ENCODE peak calls at places on chromosomes 11 and 22, in nine cellular contexts. One of them, this sample, is unnamed.

GRCh38 chr22:26756675-26757293 is 99.4 kb downstream of the MIAT start:
- DNase-seq in A549: no peak
- DNase-seq in left lung: peak; percentile 87
- DNase-seq in fibroblast of lung: peak; percentile 16
- DNase-seq in pancreas: peak; percentile 35
- DNase-seq in cardiac muscle cell: peak; percentile 65
- DNase-seq in AG04450: no peak
- DNase-seq in upper lobe of right lung: peak; percentile 74
- DNase-seq in ovary: peak; percentile 79
- DNase-seq in this sample: peak; percentile 68

GRCh38 chr11:104830080-104830479 is 68.2 kb downstream of the CASP12 start:
- DNase-seq in left lung: no peak
- DNase-seq in A549: no peak
- DNase-seq in upper lobe of right lung: no peak
- DNase-seq in pancreas: no peak
- DNase-seq in AG04450: no peak
- DNase-seq in cardiac muscle cell: peak; percentile 76
- DNase-seq in ovary: no peak
- DNase-seq in fibroblast of lung: peak; percentile 81
- DNase-seq in this sample: no peak

GRCh38 chr11:3120071-3120792 is 44.9 kb downstream of the OSBPL5 start:
- DNase-seq in A549: no peak
- DNase-seq in left lung: peak; percentile 62
- DNase-seq in cardiac muscle cell: no peak
- DNase-seq in fibroblast of lung: no peak
- DNase-seq in ovary: peak; percentile 36
- DNase-seq in pancreas: peak; percentile 9
- DNase-seq in AG04450: no peak
- DNase-seq in upper lobe of right lung: peak; percentile 62
- DNase-seq in this sample: no peak

GRCh38 chr11:69787457-69787856 is 12.3 kb upstream of the FGF4 start:
- DNase-seq in ovary: no peak
- DNase-seq in fibroblast of lung: no peak
- DNase-seq in cardiac muscle cell: no peak
- DNase-seq in AG04450: no peak
- DNase-seq in upper lobe of right lung: no peak
- DNase-seq in A549: no peak
- DNase-seq in left lung: peak; percentile 30
- DNase-seq in pancreas: no peak
- DNase-seq in this sample: no peak

GRCh38 chr11:45339754-45340519 is 53.8 kb upstream of the SYT13 start:
- DNase-seq in A549: peak; percentile 95
- DNase-seq in cardiac muscle cell: peak; percentile 96
- DNase-seq in left lung: peak; percentile 98
- DNase-seq in AG04450: peak; percentile 36
- DNase-seq in upper lobe of right lung: peak; percentile 96
- DNase-seq in pancreas: peak; percentile 94
- DNase-seq in fibroblast of lung: peak; percentile 87
- DNase-seq in ovary: peak; percentile 96
- DNase-seq in this sample: peak; percentile 96

GRCh38 chr11:74870485-74870884 is 78.4 kb downstream of the XRRA1 start:
- DNase-seq in AG04450: peak; percentile 10
- DNase-seq in ovary: no peak
- DNase-seq in upper lobe of right lung: no peak
- DNase-seq in pancreas: no peak
- DNase-seq in A549: peak; percentile 46
- DNase-seq in fibroblast of lung: peak; percentile 73
- DNase-seq in cardiac muscle cell: peak; percentile 71
- DNase-seq in left lung: no peak
- DNase-seq in this sample: no peak

GRCh38 chr11:33256031-33256807 is 962 bp upstream of the HIPK3 start:
- DNase-seq in fibroblast of lung: no peak
- DNase-seq in pancreas: no peak
- DNase-seq in AG04450: no peak
- DNase-seq in left lung: peak; percentile 41
- DNase-seq in cardiac muscle cell: no peak
- DNase-seq in upper lobe of right lung: peak; percentile 41
- DNase-seq in ovary: no peak
- DNase-seq in A549: peak; percentile 8
- DNase-seq in this sample: no peak

GRCh38 chr11:108221401-108221800 is 1.0 kb downstream of the NPAT start:
- DNase-seq in upper lobe of right lung: no peak
- DNase-seq in AG04450: no peak
- DNase-seq in fibroblast of lung: peak; percentile 53
- DNase-seq in pancreas: no peak
- DNase-seq in cardiac muscle cell: peak; percentile 69
- DNase-seq in A549: no peak
- DNase-seq in left lung: no peak
- DNase-seq in ovary: no peak
- DNase-seq in this sample: no peak

GRCh38 chr11:35391922-35392813 is 27.2 kb downstream of the SLC1A2 start:
- DNase-seq in cardiac muscle cell: peak; percentile 86
- DNase-seq in left lung: peak; percentile 94
- DNase-seq in A549: peak; percentile 78
- DNase-seq in pancreas: peak; percentile 80
- DNase-seq in upper lobe of right lung: peak; percentile 92
- DNase-seq in ovary: peak; percentile 82
- DNase-seq in AG04450: peak; percentile 72
- DNase-seq in fibroblast of lung: peak; percentile 82
- DNase-seq in this sample: peak; percentile 84

GRCh38 chr11:63961608-63962412 is 12.6 kb upstream of the COX8A start:
- DNase-seq in left lung: no peak
- DNase-seq in A549: no peak
- DNase-seq in cardiac muscle cell: peak; percentile 55
- DNase-seq in pancreas: no peak
- DNase-seq in AG04450: no peak
- DNase-seq in upper lobe of right lung: no peak
- DNase-seq in ovary: no peak
- DNase-seq in fibroblast of lung: peak; percentile 78
- DNase-seq in this sample: peak; percentile 43

GRCh38 chr22:35152316-35152715 is 86.4 kb downstream of the ISX start:
- DNase-seq in pancreas: no peak
- DNase-seq in fibroblast of lung: no peak
- DNase-seq in AG04450: no peak
- DNase-seq in A549: no peak
- DNase-seq in cardiac muscle cell: no peak
- DNase-seq in ovary: no peak
- DNase-seq in upper lobe of right lung: peak; percentile 3
- DNase-seq in left lung: no peak
- DNase-seq in this sample: no peak

GRCh38 chr11:107853070-107853469 is 5.5 kb downstream of the SLC35F2 start:
- DNase-seq in fibroblast of lung: no peak
- DNase-seq in cardiac muscle cell: no peak
- DNase-seq in upper lobe of right lung: no peak
- DNase-seq in A549: no peak
- DNase-seq in pancreas: no peak
- DNase-seq in left lung: no peak
- DNase-seq in ovary: no peak
- DNase-seq in AG04450: no peak
- DNase-seq in this sample: no peak

GRCh38 chr11:36702330-36703054 is 104.5 kb upstream of the RAG2 start:
- DNase-seq in upper lobe of right lung: no peak
- DNase-seq in left lung: no peak
- DNase-seq in fibroblast of lung: peak; percentile 77
- DNase-seq in AG04450: peak; percentile 30
- DNase-seq in A549: peak; percentile 73
- DNase-seq in cardiac muscle cell: peak; percentile 78
- DNase-seq in ovary: no peak
- DNase-seq in pancreas: peak; percentile 52
- DNase-seq in this sample: no peak

GRCh38 chr11:19913236-19913892 is 200.7 kb downstream of the NAV2 start:
- DNase-seq in A549: no peak
- DNase-seq in cardiac muscle cell: peak; percentile 55
- DNase-seq in AG04450: no peak
- DNase-seq in fibroblast of lung: no peak
- DNase-seq in ovary: no peak
- DNase-seq in pancreas: peak; percentile 19
- DNase-seq in left lung: no peak
- DNase-seq in upper lobe of right lung: no peak
- DNase-seq in this sample: no peak

GRCh38 chr22:46209262-46209661 is 40.8 kb downstream of the CDPF1 start:
- DNase-seq in A549: no peak
- DNase-seq in upper lobe of right lung: no peak
- DNase-seq in cardiac muscle cell: no peak
- DNase-seq in left lung: no peak
- DNase-seq in fibroblast of lung: peak; percentile 9
- DNase-seq in pancreas: no peak
- DNase-seq in AG04450: no peak
- DNase-seq in ovary: no peak
- DNase-seq in this sample: no peak

GRCh38 chr11:61141601-61142028 is 19.6 kb downstream of the VPS37C start:
- DNase-seq in pancreas: peak; percentile 67
- DNase-seq in cardiac muscle cell: no peak
- DNase-seq in upper lobe of right lung: peak; percentile 64
- DNase-seq in left lung: no peak
- DNase-seq in ovary: peak; percentile 62
- DNase-seq in AG04450: no peak
- DNase-seq in A549: no peak
- DNase-seq in fibroblast of lung: no peak
- DNase-seq in this sample: no peak

GRCh38 chr11:9701799-9702198 is 37.9 kb downstream of the SWAP70 start:
- DNase-seq in pancreas: no peak
- DNase-seq in upper lobe of right lung: no peak
- DNase-seq in ovary: no peak
- DNase-seq in A549: no peak
- DNase-seq in left lung: no peak
- DNase-seq in fibroblast of lung: no peak
- DNase-seq in AG04450: no peak
- DNase-seq in cardiac muscle cell: no peak
- DNase-seq in this sample: no peak

GRCh38 chr11:94885133-94885532 is 88.2 kb downstream of the CWC15 start:
- DNase-seq in fibroblast of lung: no peak
- DNase-seq in left lung: no peak
- DNase-seq in pancreas: no peak
- DNase-seq in A549: no peak
- DNase-seq in upper lobe of right lung: no peak
- DNase-seq in AG04450: no peak
- DNase-seq in ovary: no peak
- DNase-seq in cardiac muscle cell: no peak
- DNase-seq in this sample: no peak

GRCh38 chr11:1388763-1389102 is 1.0 kb upstream of the BRSK2 start:
- DNase-seq in fibroblast of lung: no peak
- DNase-seq in AG04450: no peak
- DNase-seq in left lung: peak; percentile 76
- DNase-seq in ovary: no peak
- DNase-seq in pancreas: no peak
- DNase-seq in cardiac muscle cell: no peak
- DNase-seq in A549: no peak
- DNase-seq in upper lobe of right lung: no peak
- DNase-seq in this sample: no peak
- H3K27ac ChIP-seq in fibroblast of lung: no peak overlapping the region
- H3K27ac ChIP-seq in AG04450: no peak overlapping the region
- H3K27ac ChIP-seq in left lung: no peak overlapping the region
- H3K27ac ChIP-seq in ovary: no peak overlapping the region
- H3K27ac ChIP-seq in pancreas: no peak overlapping the region
- H3K27ac ChIP-seq in cardiac muscle cell: no peak overlapping the region
- H3K27ac ChIP-seq in A549: peak overlapping the region; percentile 95
- H3K27ac ChIP-seq in upper lobe of right lung: no peak overlapping the region
- H3K27ac ChIP-seq in this sample: no peak overlapping the region

GRCh38 chr22:49294656-49295464 is 532.8 kb downstream of the BRD1 start:
- DNase-seq in AG04450: no peak
- DNase-seq in pancreas: no peak
- DNase-seq in fibroblast of lung: no peak
- DNase-seq in A549: no peak
- DNase-seq in ovary: no peak
- DNase-seq in upper lobe of right lung: peak; percentile 51
- DNase-seq in cardiac muscle cell: no peak
- DNase-seq in left lung: no peak
- DNase-seq in this sample: no peak

GRCh38 chr22:49295851-49296560 is 531.7 kb downstream of the BRD1 start:
- DNase-seq in pancreas: no peak
- DNase-seq in ovary: no peak
- DNase-seq in AG04450: no peak
- DNase-seq in upper lobe of right lung: peak; percentile 53
- DNase-seq in left lung: no peak
- DNase-seq in A549: no peak
- DNase-seq in fibroblast of lung: no peak
- DNase-seq in cardiac muscle cell: no peak
- DNase-seq in this sample: no peak

GRCh38 chr22:49297286-49297870 is 530.3 kb downstream of the BRD1 start:
- DNase-seq in fibroblast of lung: no peak
- DNase-seq in upper lobe of right lung: peak; percentile 48
- DNase-seq in AG04450: no peak
- DNase-seq in cardiac muscle cell: no peak
- DNase-seq in pancreas: no peak
- DNase-seq in left lung: no peak
- DNase-seq in ovary: no peak
- DNase-seq in A549: no peak
- DNase-seq in this sample: no peak

GRCh38 chr22:49296561-49296960 is 531.1 kb downstream of the BRD1 start:
- DNase-seq in upper lobe of right lung: peak; percentile 51
- DNase-seq in cardiac muscle cell: no peak
- DNase-seq in left lung: no peak
- DNase-seq in A549: no peak
- DNase-seq in ovary: no peak
- DNase-seq in fibroblast of lung: no peak
- DNase-seq in pancreas: no peak
- DNase-seq in AG04450: no peak
- DNase-seq in this sample: no peak

GRCh38 chr22:49295465-49295743 is 532.3 kb downstream of the BRD1 start:
- DNase-seq in cardiac muscle cell: no peak
- DNase-seq in fibroblast of lung: no peak
- DNase-seq in left lung: no peak
- DNase-seq in upper lobe of right lung: no peak
- DNase-seq in AG04450: no peak
- DNase-seq in ovary: no peak
- DNase-seq in A549: no peak
- DNase-seq in pancreas: no peak
- DNase-seq in this sample: no peak
- H3K9me3 ChIP-seq in cardiac muscle cell: no peaks in the 10 kb centered on the region
- H3K9me3 ChIP-seq in fibroblast of lung: no peaks in the 10 kb centered on the region
- H3K9me3 ChIP-seq in left lung: peaks cover 17% of the 10 kb centered on the region
- H3K9me3 ChIP-seq in upper lobe of right lung: no peaks in the 10 kb centered on the region
- H3K9me3 ChIP-seq in AG04450: peaks cover 91% of the 10 kb centered on the region
- H3K9me3 ChIP-seq in ovary: no peaks in the 10 kb centered on the region
- H3K9me3 ChIP-seq in A549: no peaks in the 10 kb centered on the region
- H3K9me3 ChIP-seq in pancreas: no peaks in the 10 kb centered on the region
- H3K9me3 ChIP-seq in this sample: no peaks in the 10 kb centered on the region

GRCh38 chr11:86440843-86441242 is 66.2 kb downstream of the CCDC81 start:
- DNase-seq in ovary: no peak
- DNase-seq in cardiac muscle cell: no peak
- DNase-seq in left lung: no peak
- DNase-seq in A549: no peak
- DNase-seq in AG04450: no peak
- DNase-seq in upper lobe of right lung: no peak
- DNase-seq in pancreas: no peak
- DNase-seq in fibroblast of lung: no peak
- DNase-seq in this sample: no peak
- H3K27ac ChIP-seq in ovary: no peak overlapping the region
- H3K27ac ChIP-seq in cardiac muscle cell: no peak overlapping the region
- H3K27ac ChIP-seq in left lung: peak overlapping the region; percentile 44
- H3K27ac ChIP-seq in A549: no peak overlapping the region
- H3K27ac ChIP-seq in AG04450: no peak overlapping the region
- H3K27ac ChIP-seq in upper lobe of right lung: no peak overlapping the region
- H3K27ac ChIP-seq in pancreas: no peak overlapping the region
- H3K27ac ChIP-seq in fibroblast of lung: peak overlapping the region; percentile 43
- H3K27ac ChIP-seq in this sample: no peak overlapping the region

DNA sequence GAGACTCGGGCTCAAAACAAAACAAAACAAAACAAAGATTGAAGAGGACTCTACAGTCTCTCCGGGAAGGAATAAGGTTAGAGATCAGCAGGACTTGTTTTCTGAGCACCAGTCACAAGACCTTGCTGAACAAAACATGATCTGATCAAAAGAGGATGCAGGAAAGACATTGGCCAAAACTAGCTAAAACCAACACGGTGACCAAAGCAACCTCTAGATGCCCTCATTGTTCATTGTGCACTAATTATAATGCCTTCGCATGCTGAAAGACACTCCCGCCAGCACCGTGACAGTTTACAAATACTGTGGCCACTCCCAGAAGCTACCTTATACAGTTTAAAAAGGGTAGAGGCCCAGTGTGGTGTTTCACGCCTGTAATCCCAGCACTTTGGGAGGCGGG is 15.7 kb upstream of the CHKA start:
- DNase-seq in pancreas: no peak
- DNase-seq in fibroblast of lung: no peak
- DNase-seq in left lung: no peak
- DNase-seq in ovary: no peak
- DNase-seq in A549: no peak
- DNase-seq in cardiac muscle cell: no peak
- DNase-seq in upper lobe of right lung: no peak
- DNase-seq in AG04450: no peak
- DNase-seq in this sample: no peak
- H3K9me3 ChIP-seq in pancreas: no peaks in the 10 kb centered on the region
- H3K9me3 ChIP-seq in fibroblast of lung: no peaks in the 10 kb centered on the region
- H3K9me3 ChIP-seq in left lung: peaks cover 9% of the 10 kb centered on the region
- H3K9me3 ChIP-seq in ovary: no peaks in the 10 kb centered on the region
- H3K9me3 ChIP-seq in A549: peaks cover 19% of the 10 kb centered on the region
- H3K9me3 ChIP-seq in cardiac muscle cell: no peaks in the 10 kb centered on the region
- H3K9me3 ChIP-seq in upper lobe of right lung: no peaks in the 10 kb centered on the region
- H3K9me3 ChIP-seq in AG04450: peaks cover 28% of the 10 kb centered on the region
- H3K9me3 ChIP-seq in this sample: no peaks in the 10 kb centered on the region